ENCODE peak calls at places on chromosomes 4 and X, in nine cellular contexts. S is stimulated activated CD4-positive, alpha-beta T cell treated with anti-CD3 and anti-CD28 coated beads, Interleukin-4, amount 100 ng/mL, for 48 hours; C is Calu3; M is renal cortical epithelial cell; U is T-helper 2 cell; O is stimulated activated CD8-positive, alpha-beta memory T cell treated with anti-CD3 and anti-CD28 coated beads, Interleukin-15, amount 100 ng/mL, for 24 hours; J is endothelial cell; W is omental fat pad; L is amniotic stem cell. P is an unnamed sample.

GRCh38 chr4:113832795-113833194 is 71.3 kb upstream of the CAMK2D start:
- DNase-seq in L (no peak), W (no peak), S (no peak), M (no peak), O (no peak), U (no peak), C (no peak), J (no peak), P (no peak)

GRCh38 chrX:122272011-122272410 is 912.1 kb upstream of the GRIA3 start:
- DNase-seq in S (no peak), U (no peak), C (no peak), M (no peak), O (no peak), J (no peak), W (no peak), L (no peak), P (no peak)

GRCh38 chrX:47573334-47574095 is 8.7 kb upstream of the TIMP1 start:
- DNase-seq in O (no peak), C (no peak), J (peak; percentile 45), W (no peak), U (no peak), L (no peak), S (no peak), M (no peak), P (no peak)

GRCh38 chr4:62806786-62807185 is 1602.5 kb downstream of the TECRL start:
- DNase-seq in U (no peak), L (no peak), S (no peak), O (no peak), W (no peak), C (no peak), M (no peak), J (no peak), P (no peak)

GRCh38 chr4:121168865-121169281 is 4.8 kb upstream of the TNIP3 start:
- DNase-seq in L (no peak), M (no peak), U (no peak), S (no peak), J (no peak), C (no peak), W (no peak), O (no peak), P (no peak)

GRCh38 chrX:13470680-13470967 is 98.8 kb upstream of the EGFL6 start:
- DNase-seq in M (no peak), U (no peak), W (no peak), O (no peak), S (no peak), L (no peak), C (no peak), J (no peak), P (no peak)

GRCh38 chr4:99219072-99219471 is at the start of gene ADH6:
- DNase-seq in M (peak; percentile 76), C (peak; percentile 6), S (no peak), U (no peak), W (no peak), L (no peak), J (no peak), O (no peak), P (no peak)

GRCh38 chrX:140393507-140393906 is 111.4 kb downstream of the SOX3 start:
- DNase-seq in S (no peak), O (no peak), U (no peak), M (no peak), W (no peak), J (no peak), C (no peak), L (no peak), P (no peak)

GRCh38 chr4:55635760-55636621 is at the start of gene NMU:
- DNase-seq in M (no peak), O (no peak), S (peak; percentile 19), U (no peak), L (no peak), W (no peak), C (peak; percentile 60), J (peak; percentile 48), P (peak; percentile 89)

P was measured in K562.